ENCODE peak calls at places on chromosomes 13 and 19, in seven cellular contexts. I, H, G, P, C, B and M are unnamed samples.

GRCh38 chr13:111187879-111188643 is 73.0 kb downstream of the ARHGEF7 start:
- DNase-seq in I (peak), H (no peak), G (peak), P (no peak), C (no peak), B (no peak), M (no peak)

GRCh38 chr13:101706651-101707050 is 254.2 kb downstream of the ITGBL1 start:
- DNase-seq in I (peak), H (no peak), G (peak), P (no peak), C (no peak), B (no peak), M (no peak)

GRCh38 chr13:94704347-94705080 is 7.8 kb downstream of the SOX21 start:
- DNase-seq in I (no peak), H (no peak), G (no peak), P (no peak), C (peak), B (no peak), M (peak)

GRCh38 chr13:30690282-30691188 is 44.8 kb upstream of the ALOX5AP start:
- DNase-seq in I (peak), H (no peak), G (peak), P (peak), C (no peak), B (no peak), M (no peak)

GRCh38 chr19:48844472-48844871 is 8.2 kb upstream of the HSD17B14 start:
- DNase-seq in I (peak), H (no peak), G (peak), P (no peak), C (no peak), B (no peak), M (no peak)

GRCh38 chr19:51123381-51124186 is 1.1 kb upstream of the SIGLEC9 start:
- DNase-seq in I (no peak), H (no peak), G (no peak), P (peak), C (no peak), B (no peak), M (no peak)

GRCh38 chr13:39062004-39062403 is 23.7 kb downstream of the NHLRC3 start:
- DNase-seq in I (no peak), H (no peak), G (no peak), P (no peak), C (no peak), B (no peak), M (no peak)

GRCh38 chr19:53881482-53882390 is at the start of gene PRKCG:
- DNase-seq in I (peak), H (no peak), G (no peak), P (peak), C (peak), B (peak), M (peak)

GRCh38 chr13:35514801-35515502 is 38.5 kb upstream of the MAB21L1 start:
- DNase-seq in I (no peak), H (no peak), G (no peak), P (no peak), C (no peak), B (no peak), M (no peak)

GRCh38 chr19:42469311-42470239 is 26.8 kb upstream of the CXCL17 start:
- DNase-seq in I (peak), H (no peak), G (no peak), P (no peak), C (no peak), B (no peak), M (no peak)

GRCh38 chr13:28394422-28394821 is 100.5 kb downstream of the FLT1 start:
- DNase-seq in I (peak), H (no peak), G (peak), P (no peak), C (no peak), B (no peak), M (no peak)

GRCh38 chr13:99307648-99308339 is 595 bp upstream of the GPR183 start:
- DNase-seq in I (peak), H (no peak), G (peak), P (peak), C (no peak), B (no peak), M (no peak)

GRCh38 chr13:37475151-37475550 is 123.4 kb downstream of the POSTN start:
- DNase-seq in I (peak), H (no peak), G (no peak), P (no peak), C (no peak), B (no peak), M (no peak)

GRCh38 chr13:113889467-113889866 is 25.6 kb upstream of the GAS6 start:
- DNase-seq in I (no peak), H (no peak), G (no peak), P (no peak), C (no peak), B (no peak), M (no peak)

GRCh38 chr19:13153627-13154240 is 3.5 kb downstream of the IER2 start:
- DNase-seq in I (peak), H (no peak), G (no peak), P (peak), C (peak), B (no peak), M (no peak)

GRCh38 chr19:14648506-14648905 is 26.1 kb downstream of the ADGRE3 start:
- DNase-seq in I (no peak), H (no peak), G (no peak), P (no peak), C (no peak), B (no peak), M (no peak)

GRCh38 chr19:32345261-32346207 is at the start of gene ZNF507:
- DNase-seq in I (peak), H (no peak), G (peak), P (peak), C (peak), B (peak), M (peak)

GRCh38 chr13:91767681-91768080 is 369.3 kb downstream of the GPC5 start:
- DNase-seq in I (no peak), H (no peak), G (no peak), P (no peak), C (no peak), B (no peak), M (no peak)

GRCh38 chr13:41049480-41049879 is 11.8 kb upstream of the WBP4 start:
- DNase-seq in I (no peak), H (no peak), G (no peak), P (no peak), C (no peak), B (no peak), M (no peak)

GRCh38 chr13:51349016-51349415 is 9.5 kb downstream of the SERPINE3 start:
- DNase-seq in I (no peak), H (no peak), G (no peak), P (no peak), C (no peak), B (no peak), M (no peak)

GRCh38 chr19:53365899-53366493 is 491 bp downstream of the ZNF525 start:
- DNase-seq in I (no peak), H (no peak), G (no peak), P (no peak), C (peak), B (no peak), M (peak)

GRCh38 chr13:93217701-93218100 is 8.9 kb upstream of the GPC6 start:
- DNase-seq in I (no peak), H (no peak), G (peak), P (no peak), C (no peak), B (no peak), M (no peak)

GRCh38 chr13:23871616-23872220 is 17.5 kb downstream of the MIPEP start:
- DNase-seq in I (peak), H (no peak), G (peak), P (no peak), C (no peak), B (no peak), M (no peak)